ENCODE peak calls at places on chromosomes 3 and 15, in eight cellular contexts. A is AG20443, M is hepatocyte, O is GOT3, W is SHP77 treated with DMSO at 0.1 percent for 48 hours, P is NCI-H1436, Q is left ventricle myocardium superior, I is GM12865. Z is an unnamed sample.

GRCh38 chr3:181252626-181253025 is 263.1 kb upstream of the DNAJC19 start:
- DNase-seq in A (no peak), M (no peak), O (no peak), W (peak; percentile 62), P (peak; percentile 71), Q (no peak), I (no peak), Z (no peak)

GRCh38 chr3:172581757-172582166 is 58.5 kb upstream of the TNFSF10 start:
- DNase-seq in A (no peak), M (no peak), O (no peak), W (no peak), P (no peak), Q (no peak), I (peak; percentile 35), Z (no peak)

GRCh38 chr15:75791337-75791713 is 51.9 kb upstream of the UBE2Q2 start:
- DNase-seq in A (no peak), M (no peak), O (no peak), W (no peak), P (no peak), Q (no peak), I (no peak), Z (no peak)

GRCh38 chr3:183275418-183275817 is 22.4 kb downstream of the B3GNT5 start:
- DNase-seq in A (no peak), M (peak; percentile 55), O (no peak), W (no peak), P (no peak), Q (no peak), I (no peak), Z (peak; percentile 76)

GRCh38 chr3:188854395-188855149 is 317.2 kb upstream of the TPRG1 start:
- DNase-seq in A (peak; percentile 41), M (no peak), O (no peak), W (no peak), P (no peak), Q (no peak), I (no peak), Z (no peak)

GRCh38 chr3:71559578-71560162 is 23.9 kb downstream of the FOXP1 start:
- DNase-seq in A (no peak), M (no peak), O (no peak), W (no peak), P (no peak), Q (no peak), I (no peak), Z (no peak)

GRCh38 chr3:159749406-159749805 is 239.2 kb upstream of the IL12A start:
- DNase-seq in A (no peak), M (no peak), O (no peak), W (no peak), P (no peak), Q (no peak), I (no peak), Z (no peak)

GRCh38 chr3:168545591-168545990 is 449.9 kb upstream of the GOLIM4 start:
- DNase-seq in A (no peak), M (no peak), O (no peak), W (no peak), P (no peak), Q (peak; percentile 66), I (no peak), Z (no peak)

GRCh38 chr3:87367752-87368151 is 91.4 kb upstream of the POU1F1 start:
- DNase-seq in A (no peak), M (no peak), O (no peak), W (no peak), P (no peak), Q (no peak), I (no peak), Z (no peak)

GRCh38 chr15:25862087-25862468 is 1.0 kb downstream of the ATP10A start:
- DNase-seq in A (no peak), M (no peak), O (no peak), W (no peak), P (no peak), Q (no peak), I (no peak), Z (no peak)

GRCh38 chr3:44924102-44925084 is 50.0 kb downstream of the TGM4 start:
- DNase-seq in A (peak; percentile 75), M (no peak), O (no peak), W (no peak), P (no peak), Q (no peak), I (no peak), Z (no peak)

GRCh38 chr15:41695750-41696436 is 35.7 kb downstream of the MGA start:
- DNase-seq in A (no peak), M (peak; percentile 35), O (no peak), W (no peak), P (no peak), Q (no peak), I (peak; percentile 79), Z (peak; percentile 15)

GRCh38 chr15:70535071-70535954 is 228.0 kb downstream of the UACA start:
- DNase-seq in A (no peak), M (no peak), O (no peak), W (no peak), P (no peak), Q (no peak), I (peak; percentile 48), Z (no peak)

GRCh38 chr3:42653303-42653559 is 266 bp upstream of the ZBTB47 start:
- DNase-seq in A (no peak), M (no peak), O (no peak), W (no peak), P (no peak), Q (no peak), I (no peak), Z (no peak)

GRCh38 chr15:90877996-90878395 is 6.3 kb upstream of the FES start:
- DNase-seq in A (no peak), M (no peak), O (no peak), W (no peak), P (no peak), Q (no peak), I (no peak), Z (no peak)

GRCh38 chr15:101615414-101615985 is 36.7 kb downstream of the TM2D3 start:
- DNase-seq in A (peak; percentile 51), M (no peak), O (no peak), W (no peak), P (no peak), Q (peak; percentile 66), I (no peak), Z (no peak)

GRCh38 chr3:147159141-147159540 is 247.2 kb downstream of the ZIC4 start:
- DNase-seq in A (no peak), M (no peak), O (no peak), W (no peak), P (no peak), Q (no peak), I (no peak), Z (peak; percentile 7)

GRCh38 chr3:115518100-115518852 is 105.0 kb upstream of the GAP43 start:
- DNase-seq in A (peak; percentile 77), M (peak; percentile 58), O (no peak), W (no peak), P (peak; percentile 12), Q (peak; percentile 90), I (no peak), Z (peak; percentile 2)

GRCh38 chr15:69546182-69546581 is 93.6 kb downstream of the RPLP1 start:
- DNase-seq in A (no peak), M (no peak), O (no peak), W (no peak), P (no peak), Q (no peak), I (no peak), Z (no peak)

GRCh38 chr15:56047354-56047753 is 53.9 kb upstream of the NEDD4 start:
- DNase-seq in A (no peak), M (no peak), O (no peak), W (no peak), P (no peak), Q (no peak), I (no peak), Z (no peak)

GRCh38 chr3:41267975-41268640 is 68.8 kb downstream of the CTNNB1 start:
- DNase-seq in A (peak; percentile 84), M (peak; percentile 66), O (peak; percentile 21), W (no peak), P (no peak), Q (no peak), I (no peak), Z (peak; percentile 87)

GRCh38 chr3:58994746-58995330 is 55.0 kb downstream of the CFAP20DC start:
- DNase-seq in A (peak; percentile 71), M (peak; percentile 81), O (no peak), W (peak; percentile 37), P (peak; percentile 47), Q (no peak), I (peak; percentile 71), Z (no peak)

GRCh38 chr3:188979669-188980311 is 192.0 kb upstream of the TPRG1 start:
- DNase-seq in A (no peak), M (no peak), O (no peak), W (no peak), P (peak; percentile 73), Q (peak; percentile 26), I (no peak), Z (no peak)

GRCh38 chr3:57892423-57892822 is 115.8 kb upstream of the FLNB start:
- DNase-seq in A (no peak), M (no peak), O (no peak), W (no peak), P (no peak), Q (no peak), I (no peak), Z (no peak)

GRCh38 chr3:135238201-135238600 is 443.1 kb downstream of the EPHB1 start:
- DNase-seq in A (no peak), M (no peak), O (no peak), W (no peak), P (no peak), Q (no peak), I (no peak), Z (no peak)

GRCh38 chr3:126711361-126711760 is 7.3 kb downstream of the CHCHD6 start:
- DNase-seq in A (peak; percentile 63), M (no peak), O (no peak), W (no peak), P (no peak), Q (no peak), I (no peak), Z (no peak)

GRCh38 chr3:33211444-33211843 is 7.2 kb downstream of the SUSD5 start:
- DNase-seq in A (peak; percentile 44), M (no peak), O (no peak), W (no peak), P (no peak), Q (no peak), I (no peak), Z (peak; percentile 74)

GRCh38 chr15:91224750-91225380 is 124.8 kb downstream of the SV2B start:
- DNase-seq in A (peak; percentile 60), M (peak; percentile 41), O (no peak), W (peak; percentile 79), P (peak; percentile 7), Q (no peak), I (peak; percentile 51), Z (no peak)

GRCh38 chr3:133049491-133049890 is 11.3 kb downstream of the TMEM108 start:
- DNase-seq in A (no peak), M (no peak), O (no peak), W (no peak), P (no peak), Q (no peak), I (no peak), Z (no peak)

GRCh38 chr3:187746479-187747335 is 1.4 kb upstream of the BCL6 start:
- DNase-seq in A (no peak), M (peak; percentile 64), O (no peak), W (no peak), P (no peak), Q (no peak), I (no peak), Z (no peak)

GRCh38 chr3:100706365-100706764 is 2.9 kb upstream of the TFG start:
- DNase-seq in A (no peak), M (no peak), O (no peak), W (no peak), P (no peak), Q (no peak), I (no peak), Z (no peak)

GRCh38 chr15:31325976-31326728 is 483 bp upstream of the KLF13 start:
- DNase-seq in A (peak; percentile 100), M (peak; percentile 99), O (peak; percentile 93), W (peak; percentile 83), P (peak; percentile 94), Q (peak; percentile 100), I (peak; percentile 99), Z (peak; percentile 96)

Z was measured in brain pericyte.